ENCODE peak calls at places on chromosomes 11 and 22, in ten cellular contexts. U is aorta, H is psoas muscle, T is GM03348, M is fibroblast of mammary gland, N is astrocyte of the spinal cord, B is right cardiac atrium, L is NCI-H524, V is cerebellum, Y is NAMALWA. O is an unnamed sample.

GRCh38 chr11:70532728-70533127 is 134.4 kb downstream of the CTTN start:
- DNase-seq in B (no peak), H (no peak), T (no peak), N (peak), U (peak), L (no peak), V (no peak), Y (no peak), M (peak), O (peak)

GRCh38 chr11:4184163-4184916 is 89.7 kb downstream of the RRM1 start:
- DNase-seq in V (no peak), U (no peak), M (no peak), B (no peak), L (no peak), N (no peak), Y (no peak), T (no peak), H (no peak), O (no peak)

GRCh38 chr11:72867970-72868369 is 53.8 kb downstream of the ATG16L2 start:
- DNase-seq in V (no peak), L (no peak), U (no peak), T (no peak), B (no peak), H (no peak), Y (no peak), M (no peak), N (no peak), O (no peak)

GRCh38 chr11:134069426-134069921 is 602 bp downstream of the JAM3 start:
- DNase-seq in U (peak), Y (no peak), M (peak), B (peak), H (peak), T (peak), L (no peak), V (peak), N (peak), O (no peak)

GRCh38 chr11:130631119-130631518 is 182.7 kb downstream of the ADAMTS15 start:
- DNase-seq in B (no peak), H (no peak), L (no peak), M (peak), N (peak), T (peak), Y (no peak), V (no peak), U (no peak), O (no peak)

GRCh38 chr11:65538915-65539374 is 14.1 kb downstream of the SCYL1 start:
- DNase-seq in Y (no peak), V (no peak), N (no peak), H (peak), B (no peak), L (no peak), U (no peak), M (no peak), T (no peak), O (no peak)

GRCh38 chr11:1924121-1924520 is 4.6 kb downstream of the TNNT3 start:
- DNase-seq in M (no peak), Y (no peak), L (no peak), U (peak), V (no peak), T (no peak), N (no peak), B (no peak), H (no peak), O (no peak)

GRCh38 chr11:1177771-1178090 is 20.0 kb downstream of the MUC5AC start:
- DNase-seq in B (no peak), Y (no peak), T (no peak), U (peak), V (no peak), M (no peak), L (no peak), H (no peak), N (no peak), O (no peak)

GRCh38 chr11:104581246-104581980 is 316.8 kb downstream of the CASP12 start:
- DNase-seq in N (peak), Y (no peak), L (no peak), U (no peak), B (no peak), M (peak), H (no peak), V (no peak), T (no peak), O (no peak)

GRCh38 chr11:109859325-109859724 is 233.9 kb upstream of the ZC3H12C start:
- DNase-seq in U (no peak), T (no peak), N (peak), Y (no peak), B (no peak), M (peak), L (no peak), V (no peak), H (no peak), O (no peak)

GRCh38 chr22:40215266-40215665 is 37.5 kb downstream of the TNRC6B start:
- DNase-seq in Y (peak), N (no peak), T (no peak), U (no peak), V (peak), B (peak), M (no peak), L (no peak), H (peak), O (no peak)

GRCh38 chr22:34427841-34428240 is 507.6 kb upstream of the LARGE1 start:
- DNase-seq in B (no peak), L (no peak), M (no peak), H (no peak), V (no peak), Y (no peak), U (no peak), N (no peak), T (no peak), O (no peak)

GRCh38 chr11:94740083-94740974 is 27.8 kb upstream of the AMOTL1 start:
- DNase-seq in Y (no peak), M (no peak), V (peak), T (peak), N (no peak), U (peak), H (peak), L (no peak), B (peak), O (peak)

GRCh38 chr11:36509265-36509664 is 807 bp downstream of the TRAF6 start:
- DNase-seq in V (peak), L (no peak), M (peak), B (no peak), N (peak), Y (peak), T (peak), H (no peak), U (no peak), O (peak)

GRCh38 chr11:12287009-12287373 is 90.4 kb upstream of the PARVA start:
- DNase-seq in T (peak), L (no peak), V (no peak), U (peak), B (peak), N (peak), H (peak), M (peak), Y (no peak), O (no peak)

GRCh38 chr11:88552377-88553029 is 215.0 kb upstream of the CTSC start:
- DNase-seq in N (no peak), B (no peak), L (peak), H (peak), U (peak), T (peak), M (peak), V (no peak), Y (peak), O (peak)

GRCh38 chr22:36467946-36468345 is 13.5 kb downstream of the TXN2 start:
- DNase-seq in M (peak), Y (no peak), N (peak), L (no peak), H (peak), T (peak), V (no peak), B (no peak), U (peak), O (no peak)

GRCh38 chr11:125446279-125446678 is 49.8 kb downstream of the FEZ1 start:
- DNase-seq in H (no peak), T (no peak), M (no peak), L (no peak), B (no peak), V (no peak), N (no peak), Y (no peak), U (no peak), O (no peak)

GRCh38 chr11:109423114-109423859 is 1.3 kb downstream of the C11orf87 start:
- DNase-seq in Y (no peak), U (no peak), L (peak), H (no peak), B (peak), M (no peak), N (peak), V (peak), T (peak), O (peak)

O was measured in WERI-Rb-1.